ENCODE peak calls at places on chromosomes 5 and 9, in seven cellular contexts. U is IMR-90; T is effector memory CD4-positive, alpha-beta T cell; Z is OCI-LY7; Q is uterus; A is transverse colon; X is heart right ventricle. L is an unnamed sample. For H3K4me1, the result is how much of the 10 kb centered on the place peaks cover.

GRCh38 chr5:10660720-10661387 is 97.0 kb downstream of the ANKRD33B start:
- DNase-seq in Z (no peak), A (no peak), Q (no peak), T (no peak), X (no peak), U (no peak), L (no peak)

GRCh38 chr5:112628219-112628618 is 109.5 kb upstream of the APC start:
- DNase-seq in X (no peak), T (no peak), U (no peak), Q (no peak), Z (no peak), A (no peak), L (peak)

GRCh38 chr5:108858959-108859358 is 111.3 kb downstream of the FER start:
- DNase-seq in A (no peak), X (no peak), Z (peak), U (peak), T (no peak), Q (no peak), L (no peak)

GRCh38 chr9:2289234-2289755 is 274.1 kb downstream of the SMARCA2 start:
- DNase-seq in X (no peak), A (no peak), U (no peak), Q (no peak), T (no peak), Z (no peak), L (no peak)

GRCh38 chr9:77532607-77533006 is 115.5 kb downstream of the GNA14 start:
- DNase-seq in T (no peak), U (no peak), X (no peak), A (no peak), Q (no peak), Z (no peak), L (no peak)

GRCh38 chr9:17839744-17840143 is 260.9 kb downstream of the SH3GL2 start:
- DNase-seq in A (no peak), U (no peak), T (no peak), X (no peak), Z (no peak), Q (no peak), L (peak)

GRCh38 chr9:94728719-94729118 is 2.2 kb downstream of the AOPEP start:
- DNase-seq in X (no peak), Q (no peak), Z (no peak), A (no peak), U (no peak), T (no peak), L (no peak)

GRCh38 chr5:120683580-120683979 is 219.5 kb downstream of the PRR16 start:
- DNase-seq in Z (no peak), X (no peak), U (peak), Q (no peak), A (no peak), T (no peak), L (no peak)

GRCh38 chr9:37324691-37325490 is 97.6 kb upstream of the GRHPR start:
- DNase-seq in Z (peak), A (no peak), U (no peak), T (no peak), X (no peak), Q (no peak), L (no peak)

GRCh38 chr9:131621551-131622321 is 76.4 kb downstream of the PRRT1B start:
- DNase-seq in X (no peak), Z (no peak), T (no peak), A (peak), Q (no peak), U (no peak), L (no peak)

GRCh38 chr5:141528401-141528984 is 39.6 kb downstream of the PCDHGC5 start:
- DNase-seq in U (peak), X (peak), A (no peak), Q (peak), T (no peak), Z (no peak), L (no peak)

GRCh38 chr9:95880011-95880690 is 4.7 kb downstream of the ERCC6L2 start:
- DNase-seq in Q (no peak), T (no peak), X (no peak), Z (no peak), A (no peak), U (peak), L (no peak)

GRCh38 chr5:125559296-125559695 is 812.9 kb upstream of the ZNF608 start:
- DNase-seq in A (no peak), T (no peak), Z (no peak), Q (no peak), X (no peak), U (peak), L (peak)

GRCh38 chr9:137277329-137278041 is at the start of gene TOR4A:
- DNase-seq in A (peak), T (no peak), Q (peak), Z (peak), X (peak), U (peak), L (peak)

GRCh38 chr5:142280066-142281011 is 44.5 kb downstream of the SPRY4 start:
- DNase-seq in T (no peak), Q (peak), X (peak), U (peak), A (no peak), Z (no peak), L (peak)

GRCh38 chr9:108786756-108787663 is 68.8 kb downstream of the ACTL7B start:
- DNase-seq in Q (no peak), Z (no peak), T (no peak), A (no peak), X (no peak), U (peak), L (no peak)

GRCh38 chr9:128251701-128252100 is 24.1 kb downstream of the GOLGA2 start:
- DNase-seq in U (no peak), A (no peak), X (no peak), Q (no peak), Z (no peak), T (no peak), L (no peak)

GRCh38 chr9:98329281-98329680 is 73.8 kb upstream of the TBC1D2 start:
- DNase-seq in X (no peak), Q (no peak), T (no peak), U (no peak), A (no peak), Z (no peak), L (no peak)
- H3K4me1 ChIP-seq in X (under half), Q (under half), T (under half), U (under half), A (under half), Z (under half), L (under half)

GRCh38 chr5:140146523-140146842 is 20.7 kb downstream of the IGIP start:
- DNase-seq in A (no peak), X (no peak), Q (no peak), T (no peak), Z (no peak), U (no peak), L (no peak)

GRCh38 chr5:140145223-140145622 is 19.5 kb downstream of the IGIP start:
- DNase-seq in X (no peak), U (no peak), A (no peak), T (no peak), Q (no peak), Z (no peak), L (no peak)

GRCh38 chr5:140143521-140144258 is 18.0 kb downstream of the IGIP start:
- DNase-seq in U (no peak), T (no peak), Z (no peak), Q (no peak), A (no peak), X (no peak), L (no peak)

GRCh38 chr5:140147460-140147859 is 21.7 kb downstream of the IGIP start:
- DNase-seq in Q (no peak), A (no peak), Z (no peak), X (no peak), T (no peak), U (no peak), L (no peak)

DNA sequence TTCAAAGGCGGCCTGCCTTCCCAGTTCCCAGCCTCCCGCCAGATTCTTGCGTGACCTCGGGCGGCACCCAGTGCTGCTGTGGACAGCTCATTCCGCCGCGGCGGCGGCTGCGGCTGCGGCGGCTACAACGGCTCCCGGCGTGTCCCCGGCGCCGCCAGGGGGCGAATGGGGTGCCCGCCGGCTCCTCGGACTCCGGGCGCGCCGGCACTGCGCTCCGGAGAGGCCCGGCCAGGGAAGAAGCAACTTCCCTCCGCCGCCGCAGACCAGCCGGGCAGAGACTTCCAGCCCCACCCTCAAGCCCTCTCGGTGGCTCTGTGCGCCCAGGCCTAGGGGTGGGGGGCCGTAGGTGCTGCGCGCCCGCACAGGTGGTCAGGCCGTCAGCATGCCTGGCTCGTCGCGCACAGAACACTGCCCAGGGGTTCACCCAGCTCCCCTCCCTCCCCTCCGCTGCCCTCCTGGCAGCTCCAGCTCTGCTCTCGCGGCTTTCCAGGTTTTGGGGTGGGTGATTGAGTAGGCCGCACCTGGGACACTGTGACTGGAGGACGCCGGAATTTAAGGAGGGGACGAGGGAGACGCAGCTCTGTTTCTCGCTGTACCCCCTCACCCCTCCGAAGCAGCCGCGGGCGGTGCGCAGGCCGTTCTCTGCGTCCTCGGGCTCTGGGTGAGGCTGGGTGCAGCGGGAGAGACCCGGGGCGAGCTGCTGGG is 20.2 kb downstream of the IGIP start:
- DNase-seq in Q (peak), T (peak), U (peak), Z (no peak), X (peak), A (peak), L (peak)
- H3K4me3 ChIP-seq in Q (peak), T (peak), U (peak), Z (no peak), X (peak), A (peak), L (peak)

DNA sequence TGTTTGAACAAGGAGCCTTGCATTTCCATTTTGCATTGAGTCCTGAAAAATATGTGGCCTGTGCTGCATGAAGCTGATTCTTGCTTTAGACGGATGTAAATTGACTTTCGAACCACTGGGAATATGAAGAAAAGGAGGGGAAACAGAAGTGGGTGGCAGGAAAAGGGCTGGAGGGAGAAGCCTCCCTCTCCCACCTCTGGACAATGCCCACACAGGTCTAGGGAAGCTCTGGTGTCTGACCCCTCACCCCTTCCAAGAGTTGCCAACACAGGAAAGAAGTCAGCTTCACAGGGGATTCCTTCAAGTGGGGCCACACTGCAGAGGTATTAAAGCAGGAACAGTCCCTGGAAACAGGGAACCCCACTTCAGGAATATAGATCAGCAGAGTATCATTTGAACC is 52.2 kb downstream of the ZNF366 start:
- DNase-seq in Z (no peak), Q (no peak), X (no peak), T (no peak), A (no peak), U (no peak), L (no peak)
- H3K4me1 ChIP-seq in Z (under half), Q (under half), X (half or more), T (under half), A (under half), U (under half), L (under half)

GRCh38 chr5:55634204-55634785 is 77.8 kb downstream of the SLC38A9 start:
- DNase-seq in A (no peak), T (no peak), X (no peak), Z (no peak), Q (no peak), U (peak), L (peak)
- H3K4me3 ChIP-seq in A (no peak), T (no peak), X (peak), Z (no peak), Q (no peak), U (no peak), L (no peak)

DNA sequence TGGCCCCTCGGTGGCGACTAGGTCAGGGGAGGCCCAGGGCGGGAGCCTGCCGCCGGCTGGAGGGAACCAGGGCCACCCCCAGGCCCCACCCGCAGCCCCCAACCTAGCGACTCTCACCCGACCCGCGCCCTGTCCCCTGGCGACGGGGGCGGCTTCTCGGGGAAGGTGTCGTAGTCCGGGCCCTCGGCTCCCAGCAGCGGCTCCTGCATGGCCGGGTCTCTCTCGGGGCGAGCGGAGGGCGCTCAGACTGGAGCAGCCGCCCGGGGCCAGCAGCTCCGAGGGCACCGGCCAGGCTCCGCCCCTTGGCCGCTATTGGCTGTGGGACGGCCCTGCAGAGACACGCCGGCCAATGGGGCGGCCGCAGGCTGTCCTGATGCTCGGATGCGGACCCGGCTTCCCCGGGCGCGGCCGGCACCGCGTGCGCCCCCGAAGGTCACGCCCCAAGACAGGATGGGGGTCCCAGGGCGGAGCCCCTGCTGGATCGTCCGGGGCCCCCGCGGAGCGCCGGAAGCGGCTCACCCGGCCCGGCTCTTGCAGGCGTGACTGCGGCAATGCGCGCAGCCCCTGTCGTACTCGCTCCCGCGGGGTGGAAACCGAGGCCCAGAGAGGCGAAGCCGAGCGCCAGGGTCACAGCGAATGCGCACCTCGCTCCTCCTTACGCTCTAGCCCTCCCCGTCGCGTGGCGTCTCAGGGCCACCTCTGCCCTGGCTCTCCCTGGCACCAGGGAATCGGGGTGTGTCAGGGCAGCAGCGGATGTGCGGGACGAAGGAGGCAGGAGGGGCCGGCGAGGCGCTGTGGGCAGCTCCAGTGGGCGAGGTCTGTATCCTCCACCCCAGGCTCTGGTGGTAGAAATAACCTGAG is at the start of gene SLC2A6:
- DNase-seq in U (peak), A (peak), Q (peak), Z (peak), X (peak), T (peak), L (peak)
- H3K4me1 ChIP-seq in U (under half), A (under half), Q (under half), Z (under half), X (under half), T (under half), L (under half)

GRCh38 chr5:134406390-134406789 is 5.3 kb downstream of the CDKN2AIPNL start:
- DNase-seq in Q (no peak), U (peak), T (no peak), Z (no peak), X (no peak), A (no peak), L (no peak)
- H3K4me3 ChIP-seq in Q (no peak), U (no peak), T (no peak), Z (no peak), X (no peak), A (no peak), L (no peak)

GRCh38 chr5:73672130-73672529 is 46.1 kb downstream of the ARHGEF28 start:
- DNase-seq in T (no peak), Z (no peak), A (no peak), U (peak), Q (no peak), X (no peak), L (no peak)

GRCh38 chr5:73666891-73667290 is 40.9 kb downstream of the ARHGEF28 start:
- DNase-seq in A (no peak), Z (no peak), Q (no peak), T (no peak), X (no peak), U (no peak), L (no peak)

GRCh38 chr5:73668422-73669116 is 42.6 kb downstream of the ARHGEF28 start:
- DNase-seq in A (no peak), Z (no peak), U (no peak), T (no peak), X (no peak), Q (no peak), L (no peak)

GRCh38 chr5:73664796-73665195 is 38.8 kb downstream of the ARHGEF28 start:
- DNase-seq in U (no peak), A (no peak), Q (no peak), Z (no peak), X (no peak), T (no peak), L (no peak)

GRCh38 chr5:73668017-73668416 is 42.0 kb downstream of the ARHGEF28 start:
- DNase-seq in X (no peak), U (no peak), Q (no peak), T (no peak), A (no peak), Z (no peak), L (no peak)
- H3K4me1 ChIP-seq in X (under half), U (under half), Q (under half), T (under half), A (under half), Z (under half), L (under half)

GRCh38 chr9:82934949-82935348 is 128.0 kb downstream of the RASEF start:
- DNase-seq in X (no peak), T (no peak), A (no peak), U (peak), Q (no peak), Z (no peak), L (peak)

GRCh38 chr9:82939451-82939850 is 123.5 kb downstream of the RASEF start:
- DNase-seq in Q (no peak), Z (no peak), T (no peak), A (peak), X (no peak), U (no peak), L (no peak)

GRCh38 chr9:82938426-82938825 is 124.5 kb downstream of the RASEF start:
- DNase-seq in Q (no peak), X (no peak), U (no peak), T (no peak), A (no peak), Z (no peak), L (no peak)

DNA sequence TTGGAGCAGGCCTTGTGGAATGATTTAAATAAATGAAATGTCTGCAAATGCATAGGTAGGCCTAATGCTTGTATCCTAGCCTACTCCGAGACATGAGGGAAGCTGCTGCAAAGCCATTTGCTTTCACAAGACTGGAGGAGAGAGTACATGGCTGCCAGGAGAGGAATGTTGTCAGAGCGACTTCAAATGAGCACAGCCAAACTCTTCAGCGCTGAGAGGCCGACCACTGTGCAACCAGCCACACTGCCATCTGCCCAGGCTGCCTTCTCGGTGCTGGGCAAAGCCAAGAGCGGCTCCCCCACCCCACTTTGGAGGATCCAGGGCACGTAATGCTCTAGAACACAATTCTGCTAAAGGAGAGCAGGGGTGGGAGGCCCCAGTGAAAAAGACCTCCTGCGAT is 122.6 kb downstream of the RASEF start:
- DNase-seq in A (no peak), Z (no peak), T (no peak), U (no peak), Q (no peak), X (no peak), L (no peak)
- H3K4me3 ChIP-seq in A (no peak), Z (no peak), T (no peak), U (no peak), Q (no peak), X (no peak), L (no peak)

DNA sequence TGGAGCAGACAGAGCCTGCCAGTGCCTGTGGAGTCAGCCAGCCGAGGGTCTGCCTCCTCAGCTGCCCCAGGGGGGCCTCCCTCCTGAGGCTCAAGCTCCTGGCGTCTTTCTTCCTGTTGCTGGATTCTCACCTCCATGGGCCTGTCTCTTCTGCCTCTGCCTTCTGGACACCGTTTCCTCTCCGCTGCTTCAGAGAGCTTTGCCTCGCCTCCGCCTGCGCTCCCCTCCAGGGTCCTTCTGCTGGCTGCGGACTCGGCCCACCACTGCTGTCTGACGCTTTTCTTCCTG is 10.2 kb downstream of the SYNPO start:
- DNase-seq in T (no peak), Q (no peak), X (no peak), A (no peak), U (no peak), Z (no peak), L (no peak)
- H3K4me1 ChIP-seq in T (under half), Q (under half), X (half or more), A (under half), U (under half), Z (under half), L (under half)